ENCODE peak calls at places on chromosomes 13 and 19, in seven cellular contexts. One of them, this sample, is unnamed.
A peak's percentile ranks its signal among the peaks of the same experiment; 100 is the strongest.

GRCh38 chr19:13154911-13155471 is 4.8 kb downstream of the IER2 start:
- DNase-seq in Ammon's horn: no peak
- DNase-seq in stimulated activated CD4-positive, alpha-beta T cell treated with anti-CD3 and anti-CD28 coated beads, Interleukin-4, amount 100 ng/mL, for 48 hours: peak; percentile 74
- DNase-seq in activated T-helper 2 cell treated with anti-CD3 and anti-CD28 coated beads, Interferon-gamma antibody, Interleukin-2, Interleukin-4, amounts not matched to agents 10 μg/mL and 5 μg/mL and 100 μg/mL, durations not matched to agents 14 hours and 24 hours and 36 hours: peak; percentile 68
- DNase-seq in activated CD4-positive, alpha-beta memory T cell treated with anti-CD3 and anti-CD28 coated beads, Interleukin-2, amount 10 ng/mL, durations not matched to agents 7 days and 5 days: peak; percentile 81
- DNase-seq in SJSA1: no peak
- DNase-seq in left lung: peak; percentile 87
- DNase-seq in this sample: peak; percentile 68

GRCh38 chr19:49881186-49881585 is 3.7 kb downstream of the TBC1D17 start:
- DNase-seq in activated CD4-positive, alpha-beta memory T cell treated with anti-CD3 and anti-CD28 coated beads, Interleukin-2, amount 10 ng/mL, durations not matched to agents 7 days and 5 days: no peak
- DNase-seq in left lung: no peak
- DNase-seq in SJSA1: no peak
- DNase-seq in Ammon's horn: no peak
- DNase-seq in stimulated activated CD4-positive, alpha-beta T cell treated with anti-CD3 and anti-CD28 coated beads, Interleukin-4, amount 100 ng/mL, for 48 hours: no peak
- DNase-seq in activated T-helper 2 cell treated with anti-CD3 and anti-CD28 coated beads, Interferon-gamma antibody, Interleukin-2, Interleukin-4, amounts not matched to agents 10 μg/mL and 5 μg/mL and 100 μg/mL, durations not matched to agents 14 hours and 24 hours and 36 hours: no peak
- DNase-seq in this sample: no peak

GRCh38 chr13:49563513-49563912 is 21.8 kb downstream of the RCBTB1 start:
- DNase-seq in activated T-helper 2 cell treated with anti-CD3 and anti-CD28 coated beads, Interferon-gamma antibody, Interleukin-2, Interleukin-4, amounts not matched to agents 10 μg/mL and 5 μg/mL and 100 μg/mL, durations not matched to agents 14 hours and 24 hours and 36 hours: no peak
- DNase-seq in Ammon's horn: peak; percentile 26
- DNase-seq in left lung: no peak
- DNase-seq in activated CD4-positive, alpha-beta memory T cell treated with anti-CD3 and anti-CD28 coated beads, Interleukin-2, amount 10 ng/mL, durations not matched to agents 7 days and 5 days: no peak
- DNase-seq in SJSA1: no peak
- DNase-seq in stimulated activated CD4-positive, alpha-beta T cell treated with anti-CD3 and anti-CD28 coated beads, Interleukin-4, amount 100 ng/mL, for 48 hours: no peak
- DNase-seq in this sample: no peak

GRCh38 chr19:57362419-57362818 is 932 bp upstream of the TRAPPC2B start:
- DNase-seq in left lung: no peak
- DNase-seq in Ammon's horn: no peak
- DNase-seq in activated CD4-positive, alpha-beta memory T cell treated with anti-CD3 and anti-CD28 coated beads, Interleukin-2, amount 10 ng/mL, durations not matched to agents 7 days and 5 days: no peak
- DNase-seq in SJSA1: no peak
- DNase-seq in activated T-helper 2 cell treated with anti-CD3 and anti-CD28 coated beads, Interferon-gamma antibody, Interleukin-2, Interleukin-4, amounts not matched to agents 10 μg/mL and 5 μg/mL and 100 μg/mL, durations not matched to agents 14 hours and 24 hours and 36 hours: no peak
- DNase-seq in stimulated activated CD4-positive, alpha-beta T cell treated with anti-CD3 and anti-CD28 coated beads, Interleukin-4, amount 100 ng/mL, for 48 hours: no peak
- DNase-seq in this sample: no peak

GRCh38 chr19:19371056-19371455 is 34.4 kb upstream of the GATAD2A start:
- DNase-seq in SJSA1: peak; percentile 80
- DNase-seq in stimulated activated CD4-positive, alpha-beta T cell treated with anti-CD3 and anti-CD28 coated beads, Interleukin-4, amount 100 ng/mL, for 48 hours: no peak
- DNase-seq in activated T-helper 2 cell treated with anti-CD3 and anti-CD28 coated beads, Interferon-gamma antibody, Interleukin-2, Interleukin-4, amounts not matched to agents 10 μg/mL and 5 μg/mL and 100 μg/mL, durations not matched to agents 14 hours and 24 hours and 36 hours: no peak
- DNase-seq in left lung: no peak
- DNase-seq in activated CD4-positive, alpha-beta memory T cell treated with anti-CD3 and anti-CD28 coated beads, Interleukin-2, amount 10 ng/mL, durations not matched to agents 7 days and 5 days: no peak
- DNase-seq in Ammon's horn: no peak
- DNase-seq in this sample: no peak

GRCh38 chr13:105441406-105441805 is 1094.1 kb downstream of the EFNB2 start:
- DNase-seq in Ammon's horn: no peak
- DNase-seq in activated CD4-positive, alpha-beta memory T cell treated with anti-CD3 and anti-CD28 coated beads, Interleukin-2, amount 10 ng/mL, durations not matched to agents 7 days and 5 days: no peak
- DNase-seq in stimulated activated CD4-positive, alpha-beta T cell treated with anti-CD3 and anti-CD28 coated beads, Interleukin-4, amount 100 ng/mL, for 48 hours: no peak
- DNase-seq in left lung: no peak
- DNase-seq in SJSA1: no peak
- DNase-seq in activated T-helper 2 cell treated with anti-CD3 and anti-CD28 coated beads, Interferon-gamma antibody, Interleukin-2, Interleukin-4, amounts not matched to agents 10 μg/mL and 5 μg/mL and 100 μg/mL, durations not matched to agents 14 hours and 24 hours and 36 hours: no peak
- DNase-seq in this sample: no peak

GRCh38 chr19:16836115-16836905 is 7.1 kb downstream of the SIN3B start:
- DNase-seq in Ammon's horn: no peak
- DNase-seq in stimulated activated CD4-positive, alpha-beta T cell treated with anti-CD3 and anti-CD28 coated beads, Interleukin-4, amount 100 ng/mL, for 48 hours: no peak
- DNase-seq in activated T-helper 2 cell treated with anti-CD3 and anti-CD28 coated beads, Interferon-gamma antibody, Interleukin-2, Interleukin-4, amounts not matched to agents 10 μg/mL and 5 μg/mL and 100 μg/mL, durations not matched to agents 14 hours and 24 hours and 36 hours: no peak
- DNase-seq in activated CD4-positive, alpha-beta memory T cell treated with anti-CD3 and anti-CD28 coated beads, Interleukin-2, amount 10 ng/mL, durations not matched to agents 7 days and 5 days: peak; percentile 21
- DNase-seq in left lung: peak; percentile 61
- DNase-seq in SJSA1: no peak
- DNase-seq in this sample: peak; percentile 36

GRCh38 chr19:17835182-17836006 is 12.4 kb downstream of the JAK3 start:
- DNase-seq in Ammon's horn: no peak
- DNase-seq in stimulated activated CD4-positive, alpha-beta T cell treated with anti-CD3 and anti-CD28 coated beads, Interleukin-4, amount 100 ng/mL, for 48 hours: no peak
- DNase-seq in activated CD4-positive, alpha-beta memory T cell treated with anti-CD3 and anti-CD28 coated beads, Interleukin-2, amount 10 ng/mL, durations not matched to agents 7 days and 5 days: no peak
- DNase-seq in left lung: no peak
- DNase-seq in activated T-helper 2 cell treated with anti-CD3 and anti-CD28 coated beads, Interferon-gamma antibody, Interleukin-2, Interleukin-4, amounts not matched to agents 10 μg/mL and 5 μg/mL and 100 μg/mL, durations not matched to agents 14 hours and 24 hours and 36 hours: no peak
- DNase-seq in SJSA1: no peak
- DNase-seq in this sample: no peak

GRCh38 chr19:23991170-23991569 is 76.5 kb downstream of the ZNF726 start:
- DNase-seq in Ammon's horn: no peak
- DNase-seq in SJSA1: no peak
- DNase-seq in stimulated activated CD4-positive, alpha-beta T cell treated with anti-CD3 and anti-CD28 coated beads, Interleukin-4, amount 100 ng/mL, for 48 hours: no peak
- DNase-seq in left lung: no peak
- DNase-seq in activated T-helper 2 cell treated with anti-CD3 and anti-CD28 coated beads, Interferon-gamma antibody, Interleukin-2, Interleukin-4, amounts not matched to agents 10 μg/mL and 5 μg/mL and 100 μg/mL, durations not matched to agents 14 hours and 24 hours and 36 hours: no peak
- DNase-seq in activated CD4-positive, alpha-beta memory T cell treated with anti-CD3 and anti-CD28 coated beads, Interleukin-2, amount 10 ng/mL, durations not matched to agents 7 days and 5 days: no peak
- DNase-seq in this sample: no peak

GRCh38 chr19:15114153-15114540 is 6.9 kb downstream of the SYDE1 start:
- DNase-seq in Ammon's horn: no peak
- DNase-seq in SJSA1: no peak
- DNase-seq in activated CD4-positive, alpha-beta memory T cell treated with anti-CD3 and anti-CD28 coated beads, Interleukin-2, amount 10 ng/mL, durations not matched to agents 7 days and 5 days: no peak
- DNase-seq in stimulated activated CD4-positive, alpha-beta T cell treated with anti-CD3 and anti-CD28 coated beads, Interleukin-4, amount 100 ng/mL, for 48 hours: no peak
- DNase-seq in left lung: no peak
- DNase-seq in activated T-helper 2 cell treated with anti-CD3 and anti-CD28 coated beads, Interferon-gamma antibody, Interleukin-2, Interleukin-4, amounts not matched to agents 10 μg/mL and 5 μg/mL and 100 μg/mL, durations not matched to agents 14 hours and 24 hours and 36 hours: no peak
- DNase-seq in this sample: no peak

This sample was measured in cerebellar cortex.